ENCODE peak calls at places on chromosomes 12 and 14, in seven cellular contexts. L, J, S, R, P, E and N are unnamed samples.

GRCh38 chr12:124605150-124605549 is 37.7 kb upstream of the NCOR2 start:
- DNase-seq in R (no peak), P (no peak), E (no peak), J (no peak), L (no peak), S (no peak), N (no peak)

GRCh38 chr14:104357689-104358527 is 219.5 kb downstream of the KIF26A start:
- DNase-seq in L (no peak), E (no peak), R (no peak), J (no peak), S (no peak), P (no peak), N (no peak)

GRCh38 chr12:1519642-1520041 is 74.7 kb downstream of the FBXL14 start:
- DNase-seq in R (no peak), E (no peak), S (no peak), P (no peak), L (no peak), J (no peak), N (no peak)

GRCh38 chr14:37230551-37231194 is 32.9 kb downstream of the MIPOL1 start:
- DNase-seq in S (peak), J (peak), R (peak), P (no peak), L (peak), E (peak), N (no peak)

GRCh38 chr12:14777271-14777670 is 26.0 kb downstream of the WBP11 start:
- DNase-seq in J (peak), E (peak), L (no peak), S (no peak), R (no peak), P (no peak), N (no peak)

GRCh38 chr12:26612203-26612602 is 220.8 kb downstream of the ITPR2 start:
- DNase-seq in S (no peak), R (no peak), E (no peak), P (no peak), J (no peak), L (no peak), N (no peak)

GRCh38 chr14:33884916-33885315 is 66.0 kb downstream of the EGLN3 start:
- DNase-seq in R (no peak), J (no peak), L (no peak), S (no peak), P (no peak), E (no peak), N (no peak)

GRCh38 chr12:49233842-49234526 is 30.9 kb upstream of the TUBA1C start:
- DNase-seq in R (no peak), S (no peak), P (peak), L (peak), E (no peak), J (no peak), N (no peak)

GRCh38 chr12:71439613-71440392 is at the start of gene LGR5:
- DNase-seq in L (peak), P (peak), S (no peak), J (no peak), R (no peak), E (peak), N (no peak)

GRCh38 chr12:26422839-26423398 is 227.5 kb downstream of the SSPN start:
- DNase-seq in S (no peak), P (no peak), J (no peak), L (no peak), R (no peak), E (no peak), N (no peak)

GRCh38 chr12:65968359-65968758 is 144.1 kb downstream of the HMGA2 start:
- DNase-seq in P (no peak), L (no peak), J (no peak), R (no peak), E (peak), S (no peak), N (no peak)

GRCh38 chr14:95993768-95994592 is 45.2 kb upstream of the C14orf132 start:
- DNase-seq in P (no peak), S (peak), J (peak), L (peak), E (peak), R (peak), N (peak)

GRCh38 chr12:96056646-96057455 is 21.5 kb upstream of the LTA4H start:
- DNase-seq in J (no peak), L (no peak), R (no peak), E (no peak), P (no peak), S (no peak), N (no peak)

GRCh38 chr12:27179399-27180214 is 64.5 kb upstream of the STK38L start:
- DNase-seq in J (peak), P (no peak), R (peak), S (peak), E (peak), L (peak), N (no peak)

GRCh38 chr14:92404938-92405337 is 82.0 kb downstream of the SLC24A4 start:
- DNase-seq in L (no peak), R (no peak), J (no peak), S (no peak), P (no peak), E (no peak), N (no peak)

GRCh38 chr12:105194947-105195346 is 41.0 kb downstream of the APPL2 start:
- DNase-seq in E (no peak), P (no peak), S (no peak), J (no peak), R (no peak), L (no peak), N (no peak)

GRCh38 chr14:41663478-41663845 is 56.8 kb downstream of the LRFN5 start:
- DNase-seq in S (no peak), L (peak), E (no peak), P (no peak), J (no peak), R (no peak), N (no peak)

GRCh38 chr14:79732911-79733310 is 478.4 kb downstream of the DIO2 start:
- DNase-seq in R (no peak), E (no peak), S (no peak), L (peak), P (no peak), J (no peak), N (no peak)

GRCh38 chr14:29814153-29815057 is 113.2 kb downstream of the PRKD1 start:
- DNase-seq in P (peak), E (no peak), J (no peak), L (peak), R (no peak), S (no peak), N (no peak)

GRCh38 chr12:131893605-131894312 is 663 bp upstream of the ULK1 start:
- DNase-seq in S (no peak), J (no peak), E (no peak), L (no peak), R (no peak), P (no peak), N (no peak)

GRCh38 chr12:121466800-121467637 is 67.1 kb downstream of the RNF34 start:
- DNase-seq in R (peak), L (peak), E (peak), J (peak), S (peak), P (peak), N (peak)

GRCh38 chr12:19183121-19183838 is 53.7 kb downstream of the PLEKHA5 start:
- DNase-seq in R (no peak), P (no peak), S (no peak), E (no peak), L (no peak), J (no peak), N (no peak)
- TF ChIP-seq CTCF in R (no peak), P (no peak), S (no peak), E (peak), L (peak), J (no peak), N (no peak)

DNA sequence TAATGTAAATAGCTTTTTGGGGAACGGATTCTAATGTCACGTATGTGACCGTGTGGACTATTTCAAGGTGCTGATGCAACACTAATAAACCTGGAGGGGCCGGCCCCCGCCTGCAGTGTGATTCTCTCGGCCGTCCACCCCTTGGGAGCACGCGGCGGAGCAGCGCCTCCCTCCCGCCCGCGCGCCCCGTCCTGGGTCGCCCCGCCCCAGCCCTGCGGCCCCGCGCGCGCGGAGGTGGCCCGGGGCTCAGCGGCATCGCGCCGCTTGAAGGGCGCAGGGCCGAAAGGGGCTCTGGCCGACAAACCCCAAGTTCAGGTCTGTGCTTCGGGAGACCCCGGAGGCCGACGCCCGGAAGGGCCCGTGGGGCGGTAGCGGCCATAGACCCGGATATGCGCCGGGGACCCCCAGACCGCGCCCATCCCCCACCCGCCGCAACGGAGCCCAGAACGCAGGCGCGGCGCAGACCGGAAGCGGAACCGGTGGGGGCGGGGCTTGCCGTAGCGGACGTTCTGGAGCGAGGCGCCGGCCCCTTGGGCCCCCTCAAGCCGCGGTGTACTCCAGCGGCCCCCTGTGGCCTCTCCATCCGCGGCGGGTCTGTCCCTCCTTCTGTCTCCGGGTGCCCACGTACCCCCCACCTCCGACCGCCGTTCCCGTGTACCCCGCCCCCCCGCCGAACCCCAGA is at the start of gene TEX22:
- DNase-seq in J (peak), P (peak), R (peak), S (peak), L (peak), E (peak), N (peak)
- TF ChIP-seq CTCF in J (no peak), P (no peak), R (no peak), S (no peak), L (no peak), E (no peak), N (no peak)

GRCh38 chr12:53667080-53667479 is 8.8 kb downstream of the ATP5MC2 start:
- DNase-seq in J (no peak), S (no peak), P (no peak), E (no peak), L (no peak), R (no peak), N (no peak)

GRCh38 chr12:53670308-53670707 is 5.6 kb downstream of the ATP5MC2 start:
- DNase-seq in S (no peak), P (no peak), E (no peak), L (no peak), R (peak), J (no peak), N (no peak)

GRCh38 chr12:53675701-53676607 is at the start of gene ATP5MC2:
- DNase-seq in S (peak), J (peak), E (peak), L (peak), P (peak), R (peak), N (peak)

GRCh38 chr12:53674977-53675700 is 744 bp downstream of the ATP5MC2 start:
- DNase-seq in J (no peak), P (no peak), S (no peak), R (peak), E (no peak), L (no peak), N (no peak)

DNA sequence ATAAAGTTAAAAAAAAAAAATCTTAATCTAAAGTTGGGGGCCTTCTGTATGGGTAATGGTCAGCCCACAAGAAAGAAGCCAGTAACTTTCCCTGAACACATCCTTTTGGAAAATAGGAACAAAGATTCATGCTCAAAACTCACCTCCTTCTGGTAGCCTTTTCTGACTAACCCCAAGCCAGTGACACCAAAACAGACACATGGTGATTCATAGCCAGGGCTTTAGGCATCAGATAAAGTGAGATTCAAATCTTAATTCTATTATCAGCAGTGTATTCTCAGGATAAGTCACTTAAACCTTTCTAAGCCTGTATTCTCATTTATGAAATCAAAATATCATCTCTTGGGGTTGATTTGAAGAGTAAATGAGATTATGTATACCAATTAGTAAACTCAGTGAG is 4.9 kb downstream of the ATP5MC2 start:
- DNase-seq in L (no peak), S (no peak), R (no peak), P (no peak), J (no peak), E (peak), N (no peak)
- TF ChIP-seq CTCF in L (no peak), S (no peak), R (no peak), P (no peak), J (no peak), E (no peak), N (no peak)

GRCh38 chr12:76083246-76083735 is 1.2 kb downstream of the NAP1L1 start:
- DNase-seq in E (no peak), L (no peak), J (no peak), S (no peak), R (no peak), P (no peak), N (no peak)

GRCh38 chr12:76081909-76082308 is 2.6 kb downstream of the NAP1L1 start:
- DNase-seq in S (no peak), J (no peak), P (no peak), L (no peak), R (no peak), E (no peak), N (no peak)

GRCh38 chr12:76078748-76079147 is 5.7 kb downstream of the NAP1L1 start:
- DNase-seq in E (no peak), L (no peak), P (no peak), S (no peak), J (no peak), R (no peak), N (no peak)

GRCh38 chr12:76080017-76080728 is 4.3 kb downstream of the NAP1L1 start:
- DNase-seq in L (peak), S (no peak), J (no peak), R (no peak), E (no peak), P (no peak), N (no peak)

DNA sequence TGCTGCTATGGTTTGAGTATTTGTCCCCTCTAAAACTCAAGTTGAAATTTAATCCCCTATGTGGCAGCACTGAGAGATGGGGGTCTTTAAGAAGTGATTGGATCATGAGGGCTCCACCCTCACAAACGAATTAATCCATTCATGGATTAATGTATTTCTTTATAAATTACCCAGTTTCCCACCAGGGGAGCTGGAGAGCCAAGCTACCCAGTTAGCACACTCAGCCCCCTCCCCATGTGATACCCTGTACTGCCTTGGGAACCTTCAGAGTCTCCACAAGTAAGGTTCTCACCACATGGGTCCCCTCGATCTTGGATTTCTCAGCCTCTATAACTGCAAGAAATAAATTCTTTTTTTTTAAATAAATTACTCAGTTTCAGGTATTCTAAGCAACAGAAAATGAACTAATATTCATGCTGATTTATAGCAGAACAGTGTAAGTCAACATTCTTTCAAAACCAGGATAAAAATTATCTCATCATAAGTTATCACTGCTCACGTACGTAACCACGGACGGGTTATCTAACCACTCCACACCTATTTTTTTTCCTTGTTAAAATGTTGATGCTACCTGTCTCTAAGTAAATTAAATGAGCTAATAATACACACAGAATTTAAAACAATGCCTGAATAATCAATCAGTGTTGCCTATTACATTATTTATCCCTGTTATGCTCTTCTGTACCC is 3.6 kb downstream of the NAP1L1 start:
- DNase-seq in E (no peak), P (no peak), L (no peak), R (no peak), S (peak), J (no peak), N (no peak)
- TF ChIP-seq CTCF in E (no peak), P (no peak), L (peak), R (no peak), S (no peak), J (no peak), N (peak)

GRCh38 chr14:23299558-23299957 is 3.1 kb downstream of the PPP1R3E start:
- DNase-seq in L (peak), S (peak), J (no peak), P (no peak), R (peak), E (peak), N (no peak)
- TF ChIP-seq CTCF in L (peak), S (peak), J (no peak), P (no peak), R (no peak), E (peak), N (peak)

GRCh38 chr12:101740980-101741379 is 1.7 kb upstream of the SYCP3 start:
- DNase-seq in R (no peak), L (no peak), J (no peak), P (no peak), S (no peak), E (no peak), N (no peak)

GRCh38 chr12:101746661-101747060 is 7.4 kb upstream of the SYCP3 start:
- DNase-seq in R (no peak), S (no peak), L (no peak), J (no peak), E (no peak), P (no peak), N (no peak)

GRCh38 chr12:101743242-101743641 is 4.0 kb upstream of the SYCP3 start:
- DNase-seq in E (no peak), L (no peak), S (no peak), P (no peak), J (no peak), R (no peak), N (no peak)

GRCh38 chr12:101745481-101745880 is 6.2 kb upstream of the SYCP3 start:
- DNase-seq in R (peak), P (no peak), E (no peak), L (no peak), S (no peak), J (no peak), N (no peak)

DNA sequence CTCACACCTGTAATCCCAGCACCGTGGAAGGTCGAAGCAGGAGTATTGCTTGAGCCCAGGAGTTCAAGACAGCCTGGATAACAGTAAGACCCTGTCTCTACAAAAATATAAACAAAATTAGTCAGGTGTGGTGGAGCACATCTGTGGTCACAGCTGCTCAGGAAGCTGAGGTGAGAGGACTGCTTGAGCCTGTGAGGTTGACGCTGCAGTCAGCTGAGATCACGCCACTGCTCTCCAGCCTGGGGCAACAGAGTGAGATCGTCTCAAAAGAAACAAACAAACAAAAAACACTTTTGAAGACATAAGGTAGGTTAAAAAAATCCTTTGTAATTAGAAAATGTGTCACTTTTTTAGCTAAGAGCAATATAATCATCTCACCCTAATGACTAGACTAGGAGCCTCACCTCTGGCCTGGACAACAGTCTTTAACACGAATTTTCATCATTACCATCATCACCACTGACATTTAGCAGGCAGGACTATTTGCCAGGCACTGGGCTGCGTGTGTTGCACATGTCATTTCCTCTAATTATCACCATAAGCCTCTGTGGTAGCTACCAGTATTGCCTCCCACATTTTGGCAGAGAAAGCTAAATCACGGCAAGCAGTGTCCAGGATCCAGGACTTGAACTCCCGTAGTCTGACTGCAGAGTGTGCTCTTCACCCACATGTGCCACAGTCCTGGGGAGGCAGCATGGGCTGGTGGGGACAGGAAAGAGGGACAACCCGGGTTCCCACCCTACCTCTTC is 4.6 kb upstream of the SYCP3 start:
- DNase-seq in S (no peak), E (no peak), R (no peak), L (no peak), J (no peak), P (no peak), N (no peak)
- TF ChIP-seq CTCF in S (no peak), E (no peak), R (no peak), L (no peak), J (no peak), P (no peak), N (no peak)

DNA sequence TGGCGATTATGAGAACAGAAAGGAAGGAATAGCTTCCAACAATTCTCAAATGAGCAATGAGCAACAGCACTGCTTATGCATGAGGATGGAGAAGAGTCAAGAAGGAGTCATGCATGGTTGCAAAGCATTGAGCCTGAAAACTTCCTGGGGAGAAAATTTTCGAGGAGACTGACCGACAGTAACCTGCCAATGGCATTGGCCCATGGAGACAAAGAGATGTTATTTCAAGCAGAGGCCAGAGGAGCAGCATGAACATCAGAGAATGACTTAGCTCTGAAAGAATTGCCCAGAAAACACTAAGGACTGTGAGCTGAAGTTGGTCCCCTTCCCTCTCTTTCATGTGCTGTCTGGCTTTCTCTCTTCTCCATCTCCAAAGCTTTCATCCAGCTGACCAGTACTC is 343.4 kb downstream of the ADAMTS20 start:
- DNase-seq in E (no peak), P (no peak), R (no peak), S (no peak), L (peak), J (no peak), N (no peak)
- TF ChIP-seq CTCF in E (no peak), P (no peak), R (no peak), S (no peak), L (no peak), J (no peak), N (no peak)

GRCh38 chr12:109910969-109911348 is 10.9 kb downstream of the TCHP start:
- DNase-seq in L (peak), R (peak), J (no peak), S (peak), E (no peak), P (no peak), N (no peak)
- TF ChIP-seq CTCF in L (no peak), R (peak), J (no peak), S (peak), E (peak), P (no peak), N (peak)

GRCh38 chr14:90829677-90830076 is 13.4 kb upstream of the TTC7B start:
- DNase-seq in S (no peak), L (no peak), R (no peak), P (no peak), E (no peak), J (no peak), N (no peak)

GRCh38 chr14:90831821-90832220 is 15.6 kb upstream of the TTC7B start:
- DNase-seq in L (no peak), S (no peak), E (no peak), J (no peak), R (no peak), P (no peak), N (no peak)

GRCh38 chr14:90830931-90831701 is 14.9 kb upstream of the TTC7B start:
- DNase-seq in R (no peak), L (no peak), P (no peak), J (no peak), S (no peak), E (no peak), N (no peak)

GRCh38 chr14:90828642-90829487 is 12.6 kb upstream of the TTC7B start:
- DNase-seq in P (no peak), R (no peak), S (no peak), L (no peak), J (no peak), E (no peak), N (no peak)

GRCh38 chr14:90827919-90828610 is 11.8 kb upstream of the TTC7B start:
- DNase-seq in R (no peak), L (peak), P (peak), J (peak), E (peak), S (peak), N (peak)
- TF ChIP-seq CTCF in R (no peak), L (no peak), P (no peak), J (no peak), E (no peak), S (no peak), N (no peak)